ENCODE peak calls at places on chromosome 1, in nine cellular contexts. One of them, this sample, is unnamed.

GRCh38 chr1:25017436-25018109 is 87.5 kb upstream of the RUNX3 start:
- DNase-seq in SHP77: no peak
- DNase-seq in nephron progenitor cell: peak
- DNase-seq in putamen: no peak
- DNase-seq in NT2/D1: no peak
- DNase-seq in stimulated activated CD4-positive, alpha-beta T cell treated with anti-CD3 and anti-CD28 coated beads, Interleukin-2, amount 100 ng/mL, for 24 hours: no peak
- DNase-seq in HFFc6: peak
- DNase-seq in NCI-H1694 treated with DMSO at 0.1 percent for 48 hours: no peak
- DNase-seq in HT1080: peak
- DNase-seq in this sample: no peak

GRCh38 chr1:8026976-8027747 is 1.1 kb upstream of the ERRFI1 start:
- DNase-seq in putamen: no peak
- DNase-seq in stimulated activated CD4-positive, alpha-beta T cell treated with anti-CD3 and anti-CD28 coated beads, Interleukin-2, amount 100 ng/mL, for 24 hours: no peak
- DNase-seq in HFFc6: no peak
- DNase-seq in SHP77: no peak
- DNase-seq in HT1080: peak
- DNase-seq in NCI-H1694 treated with DMSO at 0.1 percent for 48 hours: no peak
- DNase-seq in NT2/D1: no peak
- DNase-seq in nephron progenitor cell: peak
- DNase-seq in this sample: no peak

GRCh38 chr1:8880068-8880676 is 1.7 kb upstream of the ENO1 start:
- DNase-seq in HFFc6: peak
- DNase-seq in NCI-H1694 treated with DMSO at 0.1 percent for 48 hours: no peak
- DNase-seq in stimulated activated CD4-positive, alpha-beta T cell treated with anti-CD3 and anti-CD28 coated beads, Interleukin-2, amount 100 ng/mL, for 24 hours: peak
- DNase-seq in NT2/D1: no peak
- DNase-seq in nephron progenitor cell: no peak
- DNase-seq in SHP77: peak
- DNase-seq in HT1080: peak
- DNase-seq in putamen: no peak
- DNase-seq in this sample: peak

GRCh38 chr1:15027515-15027948 is 126.0 kb upstream of the TMEM51 start:
- DNase-seq in nephron progenitor cell: peak
- DNase-seq in NCI-H1694 treated with DMSO at 0.1 percent for 48 hours: peak
- DNase-seq in NT2/D1: no peak
- DNase-seq in stimulated activated CD4-positive, alpha-beta T cell treated with anti-CD3 and anti-CD28 coated beads, Interleukin-2, amount 100 ng/mL, for 24 hours: peak
- DNase-seq in HFFc6: peak
- DNase-seq in SHP77: peak
- DNase-seq in putamen: peak
- DNase-seq in HT1080: peak
- DNase-seq in this sample: peak

GRCh38 chr1:53878492-53879105 is 11.0 kb downstream of the YIPF1 start:
- DNase-seq in NT2/D1: peak
- DNase-seq in NCI-H1694 treated with DMSO at 0.1 percent for 48 hours: peak
- DNase-seq in nephron progenitor cell: no peak
- DNase-seq in putamen: no peak
- DNase-seq in HFFc6: peak
- DNase-seq in SHP77: peak
- DNase-seq in stimulated activated CD4-positive, alpha-beta T cell treated with anti-CD3 and anti-CD28 coated beads, Interleukin-2, amount 100 ng/mL, for 24 hours: no peak
- DNase-seq in HT1080: peak
- DNase-seq in this sample: no peak

GRCh38 chr1:157310401-157310800 is 172.2 kb upstream of the ETV3 start:
- DNase-seq in HT1080: no peak
- DNase-seq in nephron progenitor cell: peak
- DNase-seq in stimulated activated CD4-positive, alpha-beta T cell treated with anti-CD3 and anti-CD28 coated beads, Interleukin-2, amount 100 ng/mL, for 24 hours: no peak
- DNase-seq in putamen: no peak
- DNase-seq in NCI-H1694 treated with DMSO at 0.1 percent for 48 hours: no peak
- DNase-seq in NT2/D1: no peak
- DNase-seq in HFFc6: no peak
- DNase-seq in SHP77: no peak
- DNase-seq in this sample: no peak

GRCh38 chr1:20551945-20552727 is at the start of gene FAM43B:
- DNase-seq in stimulated activated CD4-positive, alpha-beta T cell treated with anti-CD3 and anti-CD28 coated beads, Interleukin-2, amount 100 ng/mL, for 24 hours: no peak
- DNase-seq in HT1080: no peak
- DNase-seq in NT2/D1: no peak
- DNase-seq in SHP77: no peak
- DNase-seq in HFFc6: no peak
- DNase-seq in putamen: peak
- DNase-seq in NCI-H1694 treated with DMSO at 0.1 percent for 48 hours: peak
- DNase-seq in nephron progenitor cell: peak
- DNase-seq in this sample: no peak

GRCh38 chr1:154478639-154479038 is 23.4 kb upstream of the TDRD10 start:
- DNase-seq in SHP77: no peak
- DNase-seq in NT2/D1: no peak
- DNase-seq in HFFc6: no peak
- DNase-seq in NCI-H1694 treated with DMSO at 0.1 percent for 48 hours: no peak
- DNase-seq in stimulated activated CD4-positive, alpha-beta T cell treated with anti-CD3 and anti-CD28 coated beads, Interleukin-2, amount 100 ng/mL, for 24 hours: no peak
- DNase-seq in nephron progenitor cell: no peak
- DNase-seq in HT1080: peak
- DNase-seq in putamen: no peak
- DNase-seq in this sample: peak

GRCh38 chr1:180309338-180309737 is 79.3 kb downstream of the LHX4 start:
- DNase-seq in stimulated activated CD4-positive, alpha-beta T cell treated with anti-CD3 and anti-CD28 coated beads, Interleukin-2, amount 100 ng/mL, for 24 hours: no peak
- DNase-seq in SHP77: no peak
- DNase-seq in NT2/D1: no peak
- DNase-seq in nephron progenitor cell: no peak
- DNase-seq in NCI-H1694 treated with DMSO at 0.1 percent for 48 hours: no peak
- DNase-seq in HFFc6: peak
- DNase-seq in HT1080: peak
- DNase-seq in putamen: no peak
- DNase-seq in this sample: peak

GRCh38 chr1:190000365-190000872 is 477.2 kb downstream of the BRINP3 start:
- DNase-seq in nephron progenitor cell: no peak
- DNase-seq in putamen: no peak
- DNase-seq in stimulated activated CD4-positive, alpha-beta T cell treated with anti-CD3 and anti-CD28 coated beads, Interleukin-2, amount 100 ng/mL, for 24 hours: no peak
- DNase-seq in HFFc6: no peak
- DNase-seq in HT1080: no peak
- DNase-seq in NCI-H1694 treated with DMSO at 0.1 percent for 48 hours: no peak
- DNase-seq in SHP77: no peak
- DNase-seq in NT2/D1: no peak
- DNase-seq in this sample: peak